ENCODE peak calls at places on chromosomes 2 and 18, in seven cellular contexts. E, J, W, T, G, S and O are unnamed samples.

GRCh38 chr2:112520234-112520783 is 22.0 kb upstream of the POLR1B start:
- DNase-seq in E (no peak), J (no peak), W (no peak), T (no peak), G (no peak), S (no peak), O (no peak)

GRCh38 chr2:24076849-24077534 is 866 bp upstream of the SF3B6 start:
- DNase-seq in E (peak; percentile 44), J (no peak), W (no peak), T (no peak), G (peak; percentile 10), S (no peak), O (no peak)

GRCh38 chr2:128234613-128235012 is 84.1 kb downstream of the HS6ST1 start:
- DNase-seq in E (no peak), J (no peak), W (no peak), T (peak; percentile 15), G (no peak), S (no peak), O (no peak)

GRCh38 chr2:104861295-104862060 is 7.6 kb downstream of the POU3F3 start:
- DNase-seq in E (no peak), J (no peak), W (no peak), T (no peak), G (no peak), S (no peak), O (peak; percentile 18)

GRCh38 chr2:176553685-176554106 is 284.5 kb downstream of the MTX2 start:
- DNase-seq in E (peak; percentile 32), J (no peak), W (peak; percentile 74), T (peak; percentile 76), G (peak; percentile 38), S (peak; percentile 8), O (peak; percentile 16)

GRCh38 chr2:61151434-61151833 is 10.6 kb upstream of the C2orf74 start:
- DNase-seq in E (no peak), J (no peak), W (no peak), T (no peak), G (no peak), S (no peak), O (no peak)

GRCh38 chr18:43049021-43049420 is 66.5 kb downstream of the RIT2 start:
- DNase-seq in E (no peak), J (no peak), W (no peak), T (no peak), G (no peak), S (no peak), O (no peak)

GRCh38 chr2:80896576-80896975 is 592.0 kb upstream of the LRRTM1 start:
- DNase-seq in E (no peak), J (no peak), W (no peak), T (no peak), G (no peak), S (no peak), O (no peak)

GRCh38 chr2:10538224-10538894 is 90.2 kb upstream of the ODC1 start:
- DNase-seq in E (no peak), J (no peak), W (no peak), T (no peak), G (no peak), S (no peak), O (no peak)

GRCh38 chr2:47767880-47768609 is 14.9 kb upstream of the MSH6 start:
- DNase-seq in E (peak; percentile 71), J (peak; percentile 78), W (peak; percentile 83), T (peak; percentile 83), G (peak; percentile 57), S (peak; percentile 79), O (peak; percentile 70)

GRCh38 chr2:233421091-233421816 is 67.0 kb downstream of the DGKD start:
- DNase-seq in E (no peak), J (no peak), W (no peak), T (peak; percentile 48), G (no peak), S (no peak), O (no peak)

GRCh38 chr2:84781942-84782716 is 98.8 kb downstream of the TRABD2A start:
- DNase-seq in E (peak; percentile 24), J (no peak), W (peak; percentile 27), T (peak; percentile 65), G (no peak), S (no peak), O (peak; percentile 10)

GRCh38 chr2:239930378-239930777 is 94.8 kb downstream of the NDUFA10 start:
- DNase-seq in E (no peak), J (no peak), W (no peak), T (peak; percentile 55), G (peak; percentile 2), S (no peak), O (no peak)

GRCh38 chr18:68623342-68623741 is 91.6 kb downstream of the TMX3 start:
- DNase-seq in E (peak; percentile 19), J (peak; percentile 39), W (peak; percentile 60), T (no peak), G (peak; percentile 7), S (no peak), O (peak; percentile 42)

GRCh38 chr2:239697765-239698164 is 296.9 kb upstream of the HDAC4 start:
- DNase-seq in E (no peak), J (no peak), W (no peak), T (peak; percentile 51), G (no peak), S (no peak), O (no peak)

GRCh38 chr2:207655000-207655399 is 29.8 kb upstream of the METTL21A start:
- DNase-seq in E (no peak), J (no peak), W (no peak), T (no peak), G (no peak), S (no peak), O (no peak)

DNA sequence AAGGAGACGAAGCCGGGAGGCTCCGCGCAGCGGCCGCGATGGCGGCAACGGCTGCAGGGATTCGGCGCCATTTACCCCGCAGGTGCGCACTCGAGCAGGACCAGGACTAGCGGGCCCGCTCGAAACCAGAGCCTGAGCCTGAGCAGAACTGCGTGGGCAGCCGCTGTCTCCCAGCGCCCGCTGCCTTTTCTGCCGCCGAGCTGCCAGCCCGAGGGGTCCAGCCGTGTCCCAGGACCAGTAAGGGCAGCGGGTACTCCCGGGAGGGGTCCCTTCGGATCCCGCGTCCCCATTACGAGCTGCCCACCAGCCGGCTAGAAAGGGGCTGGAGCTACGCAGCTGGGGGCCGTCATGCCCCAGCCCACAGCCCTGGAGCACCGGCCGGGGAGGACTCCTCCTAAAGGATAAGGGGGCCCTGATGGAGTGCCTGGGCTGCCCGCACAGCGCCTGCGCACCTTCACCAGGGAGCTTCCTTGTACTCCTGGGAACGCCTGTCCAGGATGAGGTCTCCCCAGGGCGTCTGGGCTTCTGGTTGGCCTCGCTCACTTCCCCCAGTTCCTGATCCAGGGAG is 9.9 kb downstream of the ALPP start:
- DNase-seq in E (no peak), J (no peak), W (no peak), T (peak; percentile 63), G (no peak), S (no peak), O (no peak)
- TF ChIP-seq CTCF in E (no peak), J (no peak), W (no peak), T (no peak), G (no peak), S (no peak), O (no peak)

GRCh38 chr2:44926957-44927356 is 14.5 kb upstream of the SIX3 start:
- DNase-seq in E (no peak), J (no peak), W (no peak), T (no peak), G (no peak), S (no peak), O (no peak)
- TF ChIP-seq CTCF in E (no peak), J (no peak), W (no peak), T (no peak), G (no peak), S (no peak), O (no peak)

GRCh38 chr2:73987109-73987947 is 2.6 kb downstream of the TET3 start:
- DNase-seq in E (no peak), J (no peak), W (peak; percentile 53), T (peak; percentile 77), G (no peak), S (no peak), O (peak; percentile 54)
- TF ChIP-seq CTCF in E (no peak), J (no peak), W (no peak), T (peak; percentile 38), G (no peak), S (peak; percentile 23), O (peak; percentile 23)

GRCh38 chr18:55998071-55998522 is 410.1 kb upstream of the TCF4 start:
- DNase-seq in E (no peak), J (no peak), W (no peak), T (no peak), G (peak; percentile 6), S (no peak), O (no peak)

GRCh38 chr18:56000041-56000440 is 412.0 kb upstream of the TCF4 start:
- DNase-seq in E (no peak), J (no peak), W (no peak), T (no peak), G (no peak), S (no peak), O (no peak)

GRCh38 chr18:55999641-56000040 is 411.6 kb upstream of the TCF4 start:
- DNase-seq in E (no peak), J (no peak), W (no peak), T (no peak), G (no peak), S (no peak), O (no peak)

GRCh38 chr18:55996726-55997125 is 408.7 kb upstream of the TCF4 start:
- DNase-seq in E (no peak), J (no peak), W (no peak), T (no peak), G (no peak), S (no peak), O (no peak)

GRCh38 chr18:55997156-55997561 is 409.2 kb upstream of the TCF4 start:
- DNase-seq in E (peak; percentile 16), J (no peak), W (no peak), T (no peak), G (peak; percentile 13), S (no peak), O (no peak)
- TF ChIP-seq CTCF in E (no peak), J (no peak), W (no peak), T (no peak), G (no peak), S (no peak), O (no peak)

DNA sequence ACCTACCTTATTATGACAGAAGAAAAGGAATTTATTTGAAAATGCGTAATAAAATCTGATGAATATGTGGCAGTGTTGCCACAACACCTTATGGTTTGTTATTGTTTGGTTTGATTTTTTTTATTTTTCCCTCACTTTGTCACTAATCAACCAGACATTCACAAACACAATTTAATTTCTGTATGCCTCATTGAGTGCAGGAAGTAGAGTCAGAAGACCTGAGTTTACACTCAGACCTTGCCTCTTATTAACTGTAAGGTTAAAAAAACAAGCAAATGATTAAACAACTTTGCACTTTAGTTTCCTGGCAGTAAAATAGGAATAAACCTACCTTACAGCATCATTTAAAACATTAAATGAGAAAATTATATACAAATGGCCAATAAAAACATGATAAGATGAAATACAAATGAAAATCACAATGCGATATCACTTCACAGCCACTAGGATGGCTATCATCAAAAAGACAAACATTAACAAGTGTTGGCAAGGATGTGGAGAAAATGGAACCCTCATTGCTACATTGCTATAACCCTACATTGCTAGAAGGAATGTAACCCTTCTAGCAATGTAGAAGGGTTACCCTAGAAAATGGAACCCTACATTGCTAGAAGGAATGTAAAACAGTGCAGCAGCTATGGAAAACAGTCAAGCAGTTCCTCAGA is 3.3 kb downstream of the SESTD1 start:
- DNase-seq in E (no peak), J (no peak), W (no peak), T (no peak), G (no peak), S (no peak), O (no peak)
- TF ChIP-seq CTCF in E (peak; percentile 28), J (peak; percentile 26), W (no peak), T (no peak), G (no peak), S (no peak), O (no peak)